ENCODE peak calls at places on chromosome 12, in ten cellular contexts. R, L, D, E, T, C, N, O, X and W are unnamed samples. For H3K9me3, the result is how much of the 10 kb centered on the place peaks cover.

GRCh38 chr12:3751151-3752095 is 1.5 kb downstream of the CRACR2A start:
- DNase-seq in R (no peak), L (no peak), D (no peak), E (no peak), T (no peak), C (no peak), N (no peak), O (no peak), X (no peak), W (no peak)

GRCh38 chr12:68932701-68933563 is at the start of gene CPM:
- DNase-seq in R (peak), L (peak), D (no peak), E (peak), T (peak), C (peak), N (no peak), O (peak), X (peak), W (no peak)

GRCh38 chr12:94263905-94264655 is 115.7 kb downstream of the PLXNC1 start:
- DNase-seq in R (no peak), L (no peak), D (no peak), E (peak), T (no peak), C (peak), N (no peak), O (no peak), X (no peak), W (no peak)

GRCh38 chr12:64385468-64385867 is 5.1 kb downstream of the C12orf56 start:
- DNase-seq in R (no peak), L (no peak), D (peak), E (no peak), T (no peak), C (no peak), N (no peak), O (no peak), X (no peak), W (no peak)

GRCh38 chr12:20561886-20562285 is 133.2 kb upstream of the SLCO1C1 start:
- DNase-seq in R (no peak), L (no peak), D (no peak), E (peak), T (no peak), C (no peak), N (no peak), O (no peak), X (no peak), W (no peak)

GRCh38 chr12:10220398-10221077 is 7.9 kb downstream of the GABARAPL1 start:
- DNase-seq in R (no peak), L (no peak), D (no peak), E (peak), T (no peak), C (peak), N (peak), O (peak), X (no peak), W (no peak)

GRCh38 chr12:96770239-96770780 is 136.7 kb upstream of the NEDD1 start:
- DNase-seq in R (no peak), L (no peak), D (no peak), E (no peak), T (no peak), C (no peak), N (no peak), O (no peak), X (no peak), W (no peak)

GRCh38 chr12:119122047-119122446 is 56.7 kb upstream of the HSPB8 start:
- DNase-seq in R (no peak), L (no peak), D (no peak), E (no peak), T (no peak), C (no peak), N (no peak), O (no peak), X (no peak), W (no peak)

GRCh38 chr12:117360551-117361311 is 695 bp downstream of the NOS1 start:
- DNase-seq in R (no peak), L (no peak), D (no peak), E (no peak), T (no peak), C (no peak), N (no peak), O (no peak), X (no peak), W (no peak)

GRCh38 chr12:16359512-16360491 is 12.4 kb downstream of the MGST1 start:
- DNase-seq in R (peak), L (no peak), D (peak), E (peak), T (peak), C (no peak), N (peak), O (peak), X (no peak), W (no peak)

GRCh38 chr12:9364224-9365176 is 156.3 kb upstream of the PZP start:
- DNase-seq in R (no peak), L (peak), D (no peak), E (peak), T (peak), C (no peak), N (no peak), O (no peak), X (no peak), W (peak)

GRCh38 chr12:104230704-104231103 is 15.1 kb downstream of the TXNRD1 start:
- DNase-seq in R (no peak), L (no peak), D (no peak), E (no peak), T (no peak), C (no peak), N (no peak), O (no peak), X (no peak), W (no peak)
- H3K9me3 ChIP-seq in R (under half), L (under half), D (under half), E (under half), T (under half), C (under half), N (under half), O (under half), X (under half), W (under half)

DNA sequence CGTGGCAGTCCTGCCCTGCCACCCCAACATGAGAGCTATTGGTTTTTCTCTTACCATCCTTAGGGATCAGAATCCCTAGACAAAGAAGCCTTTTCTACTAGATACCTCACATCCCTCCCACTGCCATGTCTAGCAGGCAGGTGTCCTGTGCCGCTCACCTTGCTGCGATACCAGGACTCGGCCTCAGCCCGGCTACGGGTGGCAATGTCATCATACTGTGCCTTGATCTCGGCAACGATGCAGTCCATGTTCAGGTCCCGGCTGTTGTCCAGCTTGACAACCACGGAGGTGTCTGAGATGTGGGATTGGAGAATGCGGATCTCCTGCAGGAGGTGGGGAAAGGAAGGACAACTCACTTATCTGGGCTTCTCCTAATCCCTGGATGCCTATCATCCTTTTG is 4.5 kb downstream of the KRT83 start:
- DNase-seq in R (no peak), L (no peak), D (no peak), E (no peak), T (no peak), C (no peak), N (no peak), O (no peak), X (no peak), W (no peak)
- H3K9me3 ChIP-seq in R (under half), L (under half), D (under half), E (under half), T (under half), C (under half), N (under half), O (under half), X (under half), W (under half)

DNA sequence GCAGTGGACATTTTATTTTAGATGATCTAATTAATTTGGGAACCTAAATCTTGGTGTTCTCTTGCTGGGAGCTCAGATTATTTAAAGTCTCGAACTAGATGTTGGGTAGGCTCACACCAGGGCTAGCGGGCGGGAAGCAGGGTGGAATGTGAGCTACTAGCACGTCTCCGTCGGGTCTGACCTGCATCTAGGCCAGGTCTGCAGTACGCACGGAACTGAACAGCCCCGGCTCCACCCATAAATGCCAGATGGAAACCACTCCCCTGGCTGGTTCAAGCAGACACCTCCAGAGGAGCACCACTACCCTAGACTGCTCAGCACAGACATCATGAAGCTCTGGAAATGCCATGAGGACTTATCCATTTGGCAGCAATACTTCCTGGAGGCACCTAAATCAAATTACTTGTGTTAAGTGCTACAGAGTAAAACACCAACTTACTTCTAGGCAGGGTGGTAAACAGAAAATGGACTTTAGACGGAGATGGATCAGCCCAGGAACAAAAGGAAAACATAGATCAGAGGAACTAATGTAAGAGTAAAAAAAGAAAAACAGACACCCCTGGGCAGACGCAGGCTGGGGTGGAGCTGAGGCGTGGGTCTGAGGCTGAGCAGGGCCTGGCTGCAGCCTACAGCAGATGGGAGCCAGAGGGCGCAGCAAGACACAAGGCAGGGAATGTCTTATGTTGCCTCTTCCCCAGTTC is 10.2 kb downstream of the ZNF605 start:
- DNase-seq in R (no peak), L (no peak), D (no peak), E (no peak), T (no peak), C (no peak), N (no peak), O (no peak), X (no peak), W (no peak)
- H3K9me3 ChIP-seq in R (half or more), L (under half), D (under half), E (under half), T (under half), C (under half), N (half or more), O (half or more), X (under half), W (half or more)

GRCh38 chr12:120659151-120659525 is 18.7 kb downstream of the CABP1 start:
- DNase-seq in R (no peak), L (no peak), D (no peak), E (no peak), T (no peak), C (no peak), N (no peak), O (no peak), X (no peak), W (no peak)

GRCh38 chr12:120654656-120655055 is 14.2 kb downstream of the CABP1 start:
- DNase-seq in R (no peak), L (no peak), D (no peak), E (no peak), T (no peak), C (no peak), N (peak), O (no peak), X (no peak), W (no peak)

GRCh38 chr12:120661432-120661831 is 21.0 kb downstream of the CABP1 start:
- DNase-seq in R (no peak), L (no peak), D (no peak), E (no peak), T (no peak), C (no peak), N (no peak), O (no peak), X (no peak), W (no peak)

GRCh38 chr12:120656008-120656407 is 15.6 kb downstream of the CABP1 start:
- DNase-seq in R (no peak), L (no peak), D (no peak), E (no peak), T (no peak), C (no peak), N (no peak), O (no peak), X (no peak), W (no peak)

GRCh38 chr12:120658286-120659150 is 18.1 kb downstream of the CABP1 start:
- DNase-seq in R (no peak), L (no peak), D (no peak), E (no peak), T (no peak), C (no peak), N (no peak), O (no peak), X (no peak), W (no peak)
- H3K9me3 ChIP-seq in R (under half), L (under half), D (under half), E (under half), T (under half), C (under half), N (under half), O (under half), X (under half), W (under half)

GRCh38 chr12:62294378-62294777 is 34.2 kb downstream of the USP15 start:
- DNase-seq in R (no peak), L (no peak), D (no peak), E (no peak), T (no peak), C (no peak), N (no peak), O (no peak), X (no peak), W (no peak)
- H3K9me3 ChIP-seq in R (under half), L (under half), D (under half), E (under half), T (under half), C (under half), N (under half), O (under half), X (under half), W (under half)

GRCh38 chr12:34392741-34393085 is 370.4 kb downstream of the ALG10 start:
- DNase-seq in R (no peak), L (no peak), D (no peak), E (no peak), T (no peak), C (no peak), N (no peak), O (no peak), X (no peak), W (no peak)
- H3K9me3 ChIP-seq in R (under half), L (under half), D (under half), E (under half), T (under half), C (under half), N (under half), O (under half), X (under half), W (under half)

GRCh38 chr12:132942611-132943010 is 13.5 kb downstream of the ZNF605 start:
- DNase-seq in R (no peak), L (no peak), D (no peak), E (no peak), T (no peak), C (no peak), N (no peak), O (no peak), X (no peak), W (no peak)
- H3K9me3 ChIP-seq in R (half or more), L (under half), D (under half), E (under half), T (under half), C (under half), N (half or more), O (under half), X (under half), W (under half)

DNA sequence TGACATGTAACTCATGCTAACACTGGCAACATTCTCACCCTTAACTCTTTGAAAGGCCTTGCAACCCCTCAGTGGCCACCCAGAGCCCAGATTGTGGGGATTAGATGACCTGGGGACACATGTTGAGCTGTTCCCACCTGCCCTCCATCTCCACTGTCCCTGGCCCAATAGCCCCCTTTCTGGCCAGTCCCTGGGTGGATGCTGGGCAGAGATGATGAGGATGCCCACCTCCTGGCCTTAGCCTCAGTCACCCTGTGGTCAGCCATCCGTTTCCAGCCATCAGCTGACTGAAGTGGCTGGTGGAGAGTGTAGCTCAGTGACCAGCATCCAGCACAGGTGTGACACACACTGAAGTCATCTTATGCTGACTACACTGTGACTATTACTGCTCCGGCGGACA is 4.7 kb downstream of the ANHX start:
- DNase-seq in R (no peak), L (no peak), D (no peak), E (no peak), T (no peak), C (no peak), N (no peak), O (no peak), X (no peak), W (no peak)
- H3K9me3 ChIP-seq in R (half or more), L (under half), D (under half), E (under half), T (under half), C (under half), N (under half), O (under half), X (under half), W (under half)

GRCh38 chr12:34327671-34328070 is 305.4 kb downstream of the ALG10 start:
- DNase-seq in R (no peak), L (no peak), D (no peak), E (no peak), T (no peak), C (no peak), N (no peak), O (no peak), X (no peak), W (no peak)
- H3K9me3 ChIP-seq in R (under half), L (under half), D (under half), E (under half), T (under half), C (under half), N (under half), O (under half), X (under half), W (under half)